ENCODE peak calls at places on chromosomes 13 and 19, in four cellular contexts. M, A, X and Q are unnamed samples.

GRCh38 chr13:63367522-63368198 is 1952.0 kb upstream of the PCDH20 start:
- DNase-seq in M (peak), A (no peak), X (no peak), Q (no peak)

GRCh38 chr13:113657851-113658741 is at the start of gene ATP4B:
- DNase-seq in X (no peak), A (no peak), M (no peak), Q (no peak)

GRCh38 chr19:39696418-39696817 is 7.9 kb upstream of the LGALS14 start:
- DNase-seq in X (no peak), M (peak), A (no peak), Q (no peak)

GRCh38 chr19:10740798-10741197 is 22.9 kb downstream of the DNM2 start:
- DNase-seq in M (no peak), X (no peak), A (no peak), Q (no peak)

GRCh38 chr13:96032717-96033116 is 20.5 kb downstream of the UGGT2 start:
- DNase-seq in A (no peak), M (no peak), X (no peak), Q (no peak)

GRCh38 chr13:76837811-76838210 is 48.4 kb downstream of the KCTD12 start:
- DNase-seq in A (no peak), M (peak), X (peak), Q (no peak)

GRCh38 chr19:50190439-50190891 is 13.0 kb upstream of the MYH14 start:
- DNase-seq in A (no peak), X (no peak), M (no peak), Q (peak)

GRCh38 chr13:54357284-54357933 is 1328.8 kb downstream of the OLFM4 start:
- DNase-seq in X (no peak), A (no peak), M (no peak), Q (no peak)

GRCh38 chr13:86974995-86975328 is 696.2 kb upstream of the SLITRK5 start:
- DNase-seq in M (no peak), A (no peak), X (no peak), Q (no peak)

GRCh38 chr19:9323557-9323918 is 441 bp upstream of the ZNF559 start:
- DNase-seq in A (peak), X (peak), M (peak), Q (peak)

GRCh38 chr19:39465956-39466747 is 14.5 kb upstream of the TIMM50 start:
- DNase-seq in M (no peak), A (no peak), X (no peak), Q (no peak)

GRCh38 chr19:42942187-42942789 is 5.3 kb upstream of the PSG7 start:
- DNase-seq in X (no peak), A (no peak), M (peak), Q (peak)